ENCODE peak calls at places on chromosomes 2 and 18, in six cellular contexts. C, J, T, G, R and F are unnamed samples.
A peak's percentile ranks its signal among the peaks of the same experiment; 100 is the strongest.

GRCh38 chr2:46335404-46335965 is 38.3 kb downstream of the EPAS1 start:
- DNase-seq in C (no peak), J (peak; percentile 56), T (no peak), G (no peak), R (no peak), F (no peak)

GRCh38 chr2:64332300-64332699 is 121.7 kb upstream of the LGALSL start:
- DNase-seq in C (no peak), J (no peak), T (no peak), G (no peak), R (no peak), F (no peak)

GRCh38 chr2:212903413-212903812 is 248.0 kb downstream of the IKZF2 start:
- DNase-seq in C (no peak), J (no peak), T (no peak), G (no peak), R (no peak), F (no peak)

GRCh38 chr2:234641086-234641485 is 144.2 kb upstream of the ARL4C start:
- DNase-seq in C (no peak), J (no peak), T (no peak), G (no peak), R (no peak), F (no peak)

GRCh38 chr2:203934006-203934632 is 2.4 kb upstream of the ICOS start:
- DNase-seq in C (no peak), J (no peak), T (no peak), G (no peak), R (no peak), F (no peak)

GRCh38 chr18:37551249-37551648 is 14.3 kb downstream of the CELF4 start:
- DNase-seq in C (no peak), J (no peak), T (no peak), G (no peak), R (no peak), F (no peak)

GRCh38 chr2:238092486-238093035 is 7.6 kb upstream of the ESPNL start:
- DNase-seq in C (no peak), J (peak; percentile 43), T (no peak), G (no peak), R (no peak), F (no peak)

GRCh38 chr2:80322958-80323357 is 18.4 kb upstream of the LRRTM1 start:
- DNase-seq in C (no peak), J (no peak), T (no peak), G (no peak), R (no peak), F (no peak)

GRCh38 chr2:235766206-235766794 is 272.5 kb downstream of the AGAP1 start:
- DNase-seq in C (peak; percentile 66), J (peak; percentile 73), T (peak; percentile 70), G (peak; percentile 37), R (no peak), F (peak; percentile 60)

GRCh38 chr18:48541026-48541746 is 2.4 kb downstream of the CTIF start:
- DNase-seq in C (peak; percentile 73), J (peak; percentile 73), T (no peak), G (peak; percentile 52), R (no peak), F (peak; percentile 46)

GRCh38 chr2:240913810-240914644 is 7.9 kb downstream of the CROCC2 start:
- DNase-seq in C (peak; percentile 54), J (peak; percentile 99), T (peak; percentile 43), G (peak; percentile 80), R (no peak), F (peak; percentile 87)

GRCh38 chr2:221969087-221969829 is 329.5 kb downstream of the PAX3 start:
- DNase-seq in C (peak; percentile 6), J (no peak), T (peak; percentile 30), G (no peak), R (no peak), F (no peak)

DNA sequence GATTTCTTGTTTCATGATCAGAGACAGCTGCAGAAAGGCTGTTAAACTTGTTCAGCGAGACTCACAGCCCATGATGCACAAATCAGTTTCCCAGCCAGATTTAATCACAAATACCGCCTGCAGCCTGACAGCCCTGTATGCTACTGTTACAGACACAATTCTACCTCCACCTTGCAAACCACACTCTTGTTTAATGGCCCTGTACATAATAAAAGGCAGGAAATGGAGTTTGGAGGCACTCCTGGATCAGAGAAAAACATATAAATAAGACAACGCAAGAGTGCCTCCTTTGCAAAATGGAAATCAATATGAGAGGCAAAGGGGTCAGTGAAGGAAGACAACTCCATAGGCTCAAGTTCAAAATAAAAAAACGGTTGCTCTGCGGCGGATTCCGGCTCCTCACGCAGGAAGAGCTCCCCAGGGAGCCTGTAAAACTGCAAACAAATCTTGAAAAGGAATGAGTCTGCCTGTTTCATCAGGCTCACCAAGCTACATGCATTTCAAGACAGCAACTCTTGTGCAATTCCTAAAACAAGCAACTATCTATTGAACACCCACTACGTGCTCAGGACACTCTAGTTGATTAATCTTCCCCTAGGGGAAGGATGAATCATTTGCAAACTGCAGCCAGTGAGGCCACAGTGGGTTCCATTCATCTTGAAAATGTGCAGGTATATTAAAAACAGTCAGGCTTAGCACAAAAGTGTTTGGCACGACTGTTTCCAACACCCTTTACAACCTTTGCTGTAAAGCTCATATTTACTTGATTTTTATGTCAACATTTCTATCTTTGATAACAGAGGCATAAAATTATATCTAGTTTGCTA is 37.5 kb downstream of the TBC1D8 start:
- DNase-seq in C (no peak), J (no peak), T (peak; percentile 88), G (no peak), R (no peak), F (no peak)
- TF ChIP-seq TAF1 in C (no peak), J (no peak), T (no peak), G (no peak), R (no peak), F (no peak)

GRCh38 chr2:36748166-36748565 is 51.7 kb downstream of the VIT start:
- DNase-seq in C (no peak), J (no peak), T (no peak), G (no peak), R (no peak), F (no peak)
- TF ChIP-seq POLR2A in C (no peak), J (no peak), T (no peak), G (no peak), R (no peak), F (no peak)

GRCh38 chr18:50287028-50287440 is 458 bp downstream of the CXXC1 start:
- DNase-seq in C (no peak), J (no peak), T (no peak), G (no peak), R (no peak), F (no peak)

GRCh38 chr18:50285631-50286321 is 1.7 kb downstream of the CXXC1 start:
- DNase-seq in C (no peak), J (no peak), T (no peak), G (no peak), R (no peak), F (no peak)

GRCh38 chr18:50285071-50285470 is 2.4 kb downstream of the CXXC1 start:
- DNase-seq in C (no peak), J (no peak), T (no peak), G (no peak), R (no peak), F (no peak)

GRCh38 chr18:50287441-50288347 is at the start of gene CXXC1:
- DNase-seq in C (peak; percentile 97), J (peak; percentile 93), T (peak; percentile 98), G (peak; percentile 82), R (peak; percentile 99), F (peak; percentile 83)

DNA sequence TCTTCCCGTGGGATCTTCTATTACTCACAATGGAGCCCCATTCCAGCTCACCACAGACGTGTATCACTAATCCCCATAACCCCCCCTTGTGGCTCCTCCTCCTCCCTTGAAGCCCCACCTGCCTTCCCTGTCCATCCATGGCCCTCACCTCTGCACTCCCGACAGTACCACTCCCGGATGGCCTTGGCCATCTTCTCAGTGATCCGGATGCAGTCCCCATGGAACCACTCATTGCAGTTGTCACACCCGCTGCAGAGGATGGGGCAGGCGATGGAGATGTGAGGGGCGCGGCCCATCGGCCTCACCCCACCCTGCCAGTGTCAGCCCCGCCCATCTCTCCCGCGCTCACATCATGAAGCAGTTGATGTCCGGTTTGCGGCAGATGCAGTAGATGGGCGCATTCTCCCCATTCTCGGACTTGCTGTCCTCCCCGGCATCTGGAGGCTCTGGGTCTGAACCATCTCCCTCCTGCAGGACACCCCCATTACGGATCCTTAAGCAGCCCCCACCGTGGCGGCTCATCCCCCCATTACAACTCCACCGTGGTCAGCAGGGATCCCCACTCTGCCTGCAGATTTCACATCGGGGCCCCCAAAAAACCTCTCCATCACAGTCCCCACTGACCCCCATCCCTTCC is 983 bp downstream of the CXXC1 start:
- DNase-seq in C (peak; percentile 77), J (peak; percentile 56), T (no peak), G (no peak), R (no peak), F (no peak)
- TF ChIP-seq TAF1 in C (peak; percentile 48), J (no peak), T (no peak), G (no peak), R (no peak), F (no peak)

GRCh38 chr2:47354817-47355653 is 47.9 kb upstream of the MSH2 start:
- DNase-seq in C (no peak), J (no peak), T (no peak), G (no peak), R (no peak), F (no peak)
- TF ChIP-seq POLR2A in C (no peak), J (no peak), T (no peak), G (no peak), R (no peak), F (no peak)

GRCh38 chr2:242032780-242033656 is 163.5 kb downstream of the RTP5 start:
- DNase-seq in C (no peak), J (no peak), T (no peak), G (no peak), R (no peak), F (no peak)

GRCh38 chr2:242030858-242031257 is 161.3 kb downstream of the RTP5 start:
- DNase-seq in C (no peak), J (no peak), T (no peak), G (no peak), R (no peak), F (no peak)

GRCh38 chr2:242029422-242030225 is 160.1 kb downstream of the RTP5 start:
- DNase-seq in C (no peak), J (peak; percentile 22), T (no peak), G (no peak), R (no peak), F (no peak)

GRCh38 chr2:242030226-242030575 is 160.7 kb downstream of the RTP5 start:
- DNase-seq in C (no peak), J (peak; percentile 39), T (no peak), G (no peak), R (no peak), F (no peak)

GRCh38 chr2:242031481-242032019 is 162.0 kb downstream of the RTP5 start:
- DNase-seq in C (no peak), J (peak; percentile 14), T (no peak), G (no peak), R (no peak), F (no peak)
- TF ChIP-seq TAF1 in C (no peak), J (no peak), T (no peak), G (no peak), R (no peak), F (no peak)

GRCh38 chr2:201235865-201236811 is 24.2 kb upstream of the CASP8 start:
- DNase-seq in C (peak; percentile 69), J (peak; percentile 56), T (peak; percentile 70), G (no peak), R (no peak), F (no peak)
- TF ChIP-seq POLR2A in C (no peak), J (no peak), T (no peak), G (no peak), R (no peak), F (no peak)